ENCODE peak calls at places on chromosome 12, in ten cellular contexts. C is IMR-90, W is stomach, B is A549, O is spleen, H is uterus, X is Peyer's patch, Z is adrenal gland, M is thyroid gland, D is gastrocnemius medialis. S is an unnamed sample. For H3K4me1, the result is how much of the 10 kb centered on the place peaks cover.

GRCh38 chr12:92502417-92503028 is 200.3 kb upstream of the PLEKHG7 start:
- DNase-seq in W (no peak), M (peak), X (no peak), O (no peak), B (no peak), C (no peak), Z (peak), H (no peak), D (no peak), S (no peak)

GRCh38 chr12:47876404-47876960 is 28.3 kb downstream of the VDR start:
- DNase-seq in H (no peak), O (peak), C (no peak), X (no peak), D (no peak), B (no peak), Z (no peak), M (no peak), W (no peak), S (no peak)

GRCh38 chr12:75856228-75856627 is 175.3 kb downstream of the PHLDA1 start:
- DNase-seq in X (no peak), D (no peak), Z (no peak), C (no peak), O (no peak), H (no peak), M (no peak), B (no peak), W (no peak), S (no peak)

GRCh38 chr12:109863961-109864712 is 16.2 kb downstream of the GLTP start:
- DNase-seq in C (peak), X (no peak), H (no peak), W (peak), O (no peak), Z (peak), D (no peak), B (no peak), M (peak), S (peak)

GRCh38 chr12:53860426-53861223 is 78.0 kb upstream of the HOXC13 start:
- DNase-seq in C (no peak), D (no peak), H (no peak), M (no peak), B (no peak), Z (no peak), W (no peak), O (no peak), X (no peak), S (no peak)

GRCh38 chr12:59895161-59895785 is 299.4 kb downstream of the SLC16A7 start:
- DNase-seq in X (no peak), Z (no peak), M (no peak), H (no peak), O (no peak), D (no peak), W (no peak), C (no peak), B (no peak), S (no peak)

GRCh38 chr12:54352891-54353874 is 11.1 kb downstream of the GPR84 start:
- DNase-seq in Z (peak), M (peak), O (no peak), B (no peak), D (no peak), C (peak), H (peak), W (no peak), X (no peak), S (no peak)

GRCh38 chr12:54398995-54399793 is 14.7 kb upstream of the ZNF385A start:
- DNase-seq in M (peak), C (peak), Z (peak), D (peak), H (peak), X (peak), W (peak), B (peak), O (peak), S (peak)

GRCh38 chr12:70920251-70920851 is at the start of gene PTPRR:
- DNase-seq in B (no peak), M (peak), O (no peak), D (no peak), H (no peak), Z (no peak), X (peak), W (no peak), C (no peak), S (no peak)
- H3K4me3 ChIP-seq in B (no peak), M (no peak), O (no peak), D (no peak), H (no peak), Z (no peak), X (peak), W (peak), C (no peak), S (no peak)

DNA sequence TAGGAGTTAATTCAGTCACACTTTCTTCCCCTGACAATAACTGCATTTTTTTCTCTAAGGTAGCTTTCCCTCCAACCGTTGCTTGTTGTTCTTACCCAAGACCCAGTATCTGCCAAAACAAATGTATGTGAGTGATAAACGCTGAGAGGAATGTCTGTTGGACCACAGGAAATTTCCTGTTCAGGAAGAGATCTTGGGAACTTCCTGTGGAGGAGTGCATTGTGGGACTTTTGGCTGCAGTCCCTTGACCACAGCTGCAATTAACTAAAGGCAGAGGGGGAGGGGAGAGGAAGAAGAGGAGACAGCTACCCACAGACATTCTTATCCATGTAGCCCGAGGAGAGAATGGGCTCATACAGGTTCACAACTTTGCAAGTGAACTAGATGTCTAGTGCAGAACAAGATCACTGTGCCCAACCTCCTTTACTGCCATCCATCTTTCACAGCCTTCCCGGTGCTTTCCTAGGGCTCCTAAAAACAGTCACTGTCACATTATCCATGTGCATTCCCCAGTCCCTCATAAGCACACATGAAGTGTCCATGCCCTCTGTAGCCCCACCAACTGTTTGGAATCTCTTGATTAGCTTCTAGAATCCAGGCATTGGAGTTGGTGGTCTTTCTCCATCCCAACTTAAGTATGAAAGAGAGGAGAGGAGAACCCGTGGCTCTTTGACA is 149.5 kb downstream of the ETV6 start:
- DNase-seq in M (no peak), Z (no peak), H (no peak), D (no peak), C (peak), X (no peak), W (no peak), O (no peak), B (no peak), S (no peak)
- TF ChIP-seq POLR2A in M (no peak), Z (no peak), H (no peak), D (no peak), C (no peak), X (no peak), W (no peak), O (no peak), B (no peak), S (no peak)

GRCh38 chr12:46369095-46369473 is 3.5 kb downstream of the SLC38A2 start:
- DNase-seq in Z (no peak), M (no peak), O (no peak), C (no peak), B (no peak), H (no peak), D (no peak), W (no peak), X (no peak), S (no peak)
- H3K4me1 ChIP-seq in Z (half or more), M (under half), O (half or more), C (under half), B (half or more), H (under half), D (half or more), W (under half), X (under half), S (under half)

GRCh38 chr12:131005161-131006035 is 51.7 kb downstream of the ADGRD1 start:
- DNase-seq in B (no peak), X (no peak), H (no peak), M (no peak), C (no peak), Z (no peak), W (no peak), D (no peak), O (peak), S (no peak)
- H3K4me3 ChIP-seq in B (no peak), X (no peak), H (no peak), M (no peak), C (no peak), Z (no peak), W (no peak), D (no peak), O (no peak), S (no peak)

DNA sequence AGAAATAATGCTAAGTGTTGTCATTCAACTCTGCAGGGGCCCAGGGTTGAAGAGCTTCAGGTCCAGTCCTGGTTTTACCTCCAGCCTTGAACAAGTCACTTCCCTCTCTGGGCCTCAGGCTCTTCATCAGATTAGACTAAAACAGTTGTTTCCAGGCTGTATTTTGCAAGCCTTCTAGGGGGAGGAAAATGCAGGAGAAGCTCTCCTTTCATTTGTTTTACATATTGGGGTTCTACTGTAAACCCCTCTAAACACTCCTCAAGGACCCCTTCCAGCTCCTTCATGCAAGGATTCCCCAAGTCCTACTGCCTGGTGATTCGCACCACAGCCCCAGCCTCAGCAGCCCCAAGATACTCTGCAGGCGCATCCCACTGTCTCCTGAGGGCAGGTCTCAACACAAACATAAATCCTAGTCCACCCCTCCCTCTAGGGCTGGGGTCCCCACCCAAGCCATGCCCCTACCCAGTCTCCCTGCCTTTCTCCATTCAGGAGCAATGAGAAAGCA is 2.7 kb downstream of the SDR9C7 start:
- DNase-seq in X (no peak), W (no peak), H (no peak), O (no peak), Z (no peak), C (peak), B (no peak), M (no peak), D (no peak), S (no peak)
- TF ChIP-seq POLR2A in X (no peak), W (no peak), H (no peak), O (no peak), Z (no peak), C (no peak), B (no peak), M (no peak), D (no peak), S (no peak)

DNA sequence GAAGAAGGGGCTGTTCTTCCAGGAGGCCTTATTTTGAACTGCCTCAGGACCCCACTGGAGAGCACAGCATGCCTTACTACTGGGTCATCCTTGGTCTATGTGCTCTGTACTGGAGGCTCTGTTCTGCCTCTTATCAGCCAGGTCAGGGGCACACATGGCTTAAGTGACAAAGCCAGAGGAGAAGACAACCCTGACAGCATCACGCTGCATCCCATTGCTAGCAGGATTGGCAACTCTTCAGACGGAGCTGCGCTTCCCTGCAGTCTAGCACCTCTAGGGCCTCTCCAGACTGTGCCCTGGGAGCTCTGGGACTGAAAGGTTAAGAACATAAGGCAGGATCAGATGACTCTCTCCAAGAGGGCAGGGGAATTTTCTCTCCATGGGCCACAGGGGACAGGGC is 17.3 kb upstream of the TIGAR start:
- DNase-seq in Z (no peak), H (no peak), W (no peak), O (no peak), C (no peak), D (no peak), X (no peak), B (no peak), M (no peak), S (no peak)
- H3K4me1 ChIP-seq in Z (under half), H (under half), W (under half), O (under half), C (under half), D (under half), X (under half), B (under half), M (under half), S (under half)

GRCh38 chr12:49370539-49370938 is 3.3 kb downstream of the SPATS2 start:
- DNase-seq in X (no peak), C (no peak), D (no peak), M (no peak), O (no peak), B (no peak), H (no peak), Z (no peak), W (no peak), S (no peak)
- H3K4me3 ChIP-seq in X (no peak), C (no peak), D (no peak), M (no peak), O (no peak), B (no peak), H (no peak), Z (no peak), W (no peak), S (no peak)

GRCh38 chr12:49129332-49130150 is 1.7 kb downstream of the TUBA1B start:
- DNase-seq in M (no peak), W (no peak), B (no peak), X (no peak), H (no peak), D (no peak), Z (peak), O (no peak), C (no peak), S (no peak)

GRCh38 chr12:49131973-49132461 is 822 bp upstream of the TUBA1B start:
- DNase-seq in H (no peak), D (no peak), M (no peak), W (no peak), C (peak), Z (no peak), O (no peak), B (peak), X (no peak), S (peak)

GRCh38 chr12:49133014-49133413 is 1.8 kb upstream of the TUBA1B start:
- DNase-seq in B (no peak), C (no peak), M (no peak), H (no peak), W (no peak), Z (no peak), X (no peak), O (no peak), D (no peak), S (no peak)

GRCh38 chr12:49130151-49131050 is 794 bp downstream of the TUBA1B start:
- DNase-seq in D (peak), Z (peak), X (peak), C (peak), M (peak), H (peak), W (peak), O (peak), B (peak), S (peak)

GRCh38 chr12:49131051-49131972 is at the start of gene TUBA1B:
- DNase-seq in X (peak), Z (peak), O (peak), M (peak), B (peak), D (peak), H (peak), C (peak), W (peak), S (peak)
- TF ChIP-seq POLR2A in X (peak), Z (peak), O (peak), M (peak), B (peak), D (peak), H (peak), C (peak), W (peak), S (peak)

GRCh38 chr12:60995256-60995825 is 1264.9 kb upstream of the USP15 start:
- DNase-seq in Z (no peak), X (no peak), W (no peak), B (no peak), O (no peak), D (no peak), M (no peak), H (no peak), C (no peak), S (no peak)

GRCh38 chr12:60992087-60992486 is 1268.1 kb upstream of the USP15 start:
- DNase-seq in W (no peak), D (no peak), H (no peak), X (no peak), B (no peak), M (no peak), O (no peak), Z (no peak), C (no peak), S (no peak)

DNA sequence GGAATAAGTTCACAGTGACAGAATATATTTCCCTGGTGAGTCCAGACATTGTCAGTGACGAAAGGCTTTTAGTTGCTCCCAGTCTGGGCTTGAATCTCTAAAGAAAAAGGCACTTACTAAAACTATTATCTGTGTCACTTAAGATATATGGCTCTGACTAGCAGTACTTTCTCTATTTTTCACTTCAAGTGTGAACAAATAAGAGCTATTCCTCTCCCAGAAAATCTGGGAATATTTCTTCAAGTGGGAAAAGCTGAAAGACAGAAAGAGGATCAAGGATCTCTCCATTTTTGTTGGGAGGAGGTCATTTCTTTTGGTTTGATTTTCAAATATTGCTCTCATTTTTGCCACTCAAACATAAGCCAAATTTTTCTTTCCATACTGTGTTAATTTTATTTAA is 1262.2 kb upstream of the USP15 start:
- DNase-seq in O (no peak), D (no peak), C (no peak), W (no peak), B (no peak), Z (no peak), H (no peak), X (no peak), M (no peak), S (no peak)
- H3K4me1 ChIP-seq in O (under half), D (under half), C (under half), W (under half), B (under half), Z (under half), H (under half), X (under half), M (under half), S (under half)

S was measured in prostate gland.